ENCODE peak calls at places on chromosomes 1 and 21, in eight cellular contexts. Q is WTC11; N is activated CD8-positive, alpha-beta memory T cell treated with anti-CD3 and anti-CD28 coated beads for 24 hours; I is H9; A is activated T-cell treated with anti-CD3 and anti-CD28 coated beads, Interleukin-2, amount 50 U/mL, for 72 hours; W is DMS79; U is erythroblast; J is activated T-helper 1 cell treated with Interleukin-2 at 50 U/mL for 16 hours. D is an unnamed sample.
A peak's percentile ranks its signal among the peaks of the same experiment; 100 is the strongest.

GRCh38 chr1:186082235-186082937 is 292.7 kb downstream of the TPR start:
- DNase-seq in Q (no peak), N (no peak), I (no peak), A (peak; percentile 4), W (peak; percentile 94), U (peak; percentile 78), J (no peak), D (peak; percentile 94)

GRCh38 chr1:240786880-240787279 is 174.9 kb upstream of the GREM2 start:
- DNase-seq in Q (no peak), N (no peak), I (no peak), A (no peak), W (no peak), U (no peak), J (no peak), D (no peak)

GRCh38 chr1:172966844-172967540 is 83.7 kb downstream of the TNFSF18 start:
- DNase-seq in Q (no peak), N (no peak), I (no peak), A (no peak), W (no peak), U (no peak), J (no peak), D (peak; percentile 47)

GRCh38 chr21:39881661-39882060 is 14.4 kb downstream of the PCP4 start:
- DNase-seq in Q (no peak), N (no peak), I (no peak), A (no peak), W (no peak), U (no peak), J (no peak), D (no peak)

GRCh38 chr1:204858381-204858821 is 12.3 kb upstream of the NFASC start:
- DNase-seq in Q (peak; percentile 45), N (no peak), I (no peak), A (no peak), W (no peak), U (no peak), J (no peak), D (no peak)

GRCh38 chr1:171784779-171785178 is 3.3 kb downstream of the METTL13 start:
- DNase-seq in Q (no peak), N (no peak), I (no peak), A (no peak), W (no peak), U (no peak), J (no peak), D (no peak)

GRCh38 chr1:246491551-246492053 is 15.5 kb downstream of the SMYD3 start:
- DNase-seq in Q (no peak), N (no peak), I (no peak), A (no peak), W (no peak), U (peak; percentile 13), J (no peak), D (no peak)

GRCh38 chr1:66733348-66734017 is 18.8 kb upstream of the DYNLT5 start:
- DNase-seq in Q (no peak), N (no peak), I (no peak), A (no peak), W (no peak), U (peak; percentile 14), J (no peak), D (peak; percentile 18)

GRCh38 chr1:205518616-205519540 is 14.4 kb downstream of the CDK18 start:
- DNase-seq in Q (no peak), N (no peak), I (no peak), A (no peak), W (no peak), U (no peak), J (no peak), D (no peak)

GRCh38 chr1:1433804-1434130 is 1.7 kb upstream of the VWA1 start:
- DNase-seq in Q (no peak), N (peak; percentile 77), I (no peak), A (peak; percentile 72), W (no peak), U (no peak), J (no peak), D (peak; percentile 17)